ENCODE peak calls at places on chromosomes 4 and X, in eight cellular contexts. One of them, this sample, is unnamed.

GRCh38 chr4:71006203-71006907 is 12.9 kb downstream of the DCK start:
- DNase-seq in mesenchymal stem cell: no peak
- DNase-seq in GM23248: no peak
- DNase-seq in aorta: no peak
- DNase-seq in A549: no peak
- DNase-seq in Karpas-422: no peak
- DNase-seq in coronary artery: no peak
- DNase-seq in GM12865: peak
- DNase-seq in this sample: no peak

GRCh38 chr4:120049732-120050494 is 16.7 kb downstream of the MAD2L1 start:
- DNase-seq in mesenchymal stem cell: peak
- DNase-seq in GM23248: peak
- DNase-seq in aorta: peak
- DNase-seq in A549: peak
- DNase-seq in Karpas-422: peak
- DNase-seq in coronary artery: peak
- DNase-seq in GM12865: peak
- DNase-seq in this sample: peak

GRCh38 chrX:40922307-40922706 is 162.9 kb upstream of the USP9X start:
- DNase-seq in mesenchymal stem cell: peak
- DNase-seq in GM23248: peak
- DNase-seq in aorta: no peak
- DNase-seq in A549: peak
- DNase-seq in Karpas-422: peak
- DNase-seq in coronary artery: no peak
- DNase-seq in GM12865: peak
- DNase-seq in this sample: no peak

GRCh38 chr4:54571293-54571723 is 86.4 kb upstream of the KIT start:
- DNase-seq in mesenchymal stem cell: peak
- DNase-seq in GM23248: no peak
- DNase-seq in aorta: no peak
- DNase-seq in A549: no peak
- DNase-seq in Karpas-422: no peak
- DNase-seq in coronary artery: no peak
- DNase-seq in GM12865: no peak
- DNase-seq in this sample: no peak

GRCh38 chrX:9515973-9516538 is 51.2 kb downstream of the TBL1X start:
- DNase-seq in mesenchymal stem cell: no peak
- DNase-seq in GM23248: no peak
- DNase-seq in aorta: no peak
- DNase-seq in A549: no peak
- DNase-seq in Karpas-422: no peak
- DNase-seq in coronary artery: peak
- DNase-seq in GM12865: peak
- DNase-seq in this sample: peak

GRCh38 chr4:182531555-182532162 is 288.5 kb downstream of the TENM3 start:
- DNase-seq in mesenchymal stem cell: peak
- DNase-seq in GM23248: peak
- DNase-seq in aorta: no peak
- DNase-seq in A549: no peak
- DNase-seq in Karpas-422: no peak
- DNase-seq in coronary artery: no peak
- DNase-seq in GM12865: no peak
- DNase-seq in this sample: no peak

GRCh38 chr4:21830272-21830671 is 118.3 kb downstream of the KCNIP4 start:
- DNase-seq in mesenchymal stem cell: no peak
- DNase-seq in GM23248: no peak
- DNase-seq in aorta: no peak
- DNase-seq in A549: no peak
- DNase-seq in Karpas-422: no peak
- DNase-seq in coronary artery: no peak
- DNase-seq in GM12865: no peak
- DNase-seq in this sample: no peak

GRCh38 chr4:108783666-108784463 is 21.0 kb upstream of the ETNPPL start:
- DNase-seq in mesenchymal stem cell: peak
- DNase-seq in GM23248: peak
- DNase-seq in aorta: no peak
- DNase-seq in A549: peak
- DNase-seq in Karpas-422: no peak
- DNase-seq in coronary artery: no peak
- DNase-seq in GM12865: no peak
- DNase-seq in this sample: peak

GRCh38 chr4:21688596-21689265 is 259.8 kb downstream of the KCNIP4 start:
- DNase-seq in mesenchymal stem cell: peak
- DNase-seq in GM23248: no peak
- DNase-seq in aorta: no peak
- DNase-seq in A549: no peak
- DNase-seq in Karpas-422: no peak
- DNase-seq in coronary artery: no peak
- DNase-seq in GM12865: no peak
- DNase-seq in this sample: no peak

GRCh38 chr4:185755451-185755850 is 56.5 kb downstream of the SORBS2 start:
- DNase-seq in mesenchymal stem cell: no peak
- DNase-seq in GM23248: no peak
- DNase-seq in aorta: no peak
- DNase-seq in A549: no peak
- DNase-seq in Karpas-422: no peak
- DNase-seq in coronary artery: no peak
- DNase-seq in GM12865: no peak
- DNase-seq in this sample: no peak

DNA sequence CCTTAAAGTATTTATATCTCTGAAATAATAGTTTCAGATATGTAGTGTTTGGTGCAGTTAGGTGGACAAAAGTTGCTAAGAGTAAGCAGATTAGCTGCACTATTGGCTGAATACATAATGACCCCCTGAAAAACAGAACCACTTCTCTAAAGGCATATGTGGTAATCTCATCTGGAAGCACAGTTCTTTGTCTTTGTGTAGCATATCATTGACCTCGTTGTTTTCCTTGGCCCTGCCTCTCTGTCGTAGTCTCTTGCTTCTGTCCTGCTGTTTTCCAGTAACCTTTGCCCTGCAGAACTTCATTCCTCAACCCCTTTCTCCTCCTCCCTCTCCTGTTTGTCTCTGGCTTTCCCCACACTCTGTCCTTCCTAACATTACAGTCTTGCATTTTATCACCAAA is 41.4 kb downstream of the JADE3 start:
- DNase-seq in mesenchymal stem cell: peak
- DNase-seq in GM23248: no peak
- DNase-seq in aorta: no peak
- DNase-seq in A549: peak
- DNase-seq in Karpas-422: no peak
- DNase-seq in coronary artery: no peak
- DNase-seq in GM12865: peak
- DNase-seq in this sample: no peak
- H3K4me3 ChIP-seq in mesenchymal stem cell: no peak
- H3K4me3 ChIP-seq in GM23248: no peak
- H3K4me3 ChIP-seq in aorta: no peak
- H3K4me3 ChIP-seq in A549: no peak
- H3K4me3 ChIP-seq in Karpas-422: no peak
- H3K4me3 ChIP-seq in coronary artery: no peak
- H3K4me3 ChIP-seq in GM12865: peak
- H3K4me3 ChIP-seq in this sample: no peak

GRCh38 chr4:152224223-152224622 is 311.7 kb downstream of the FBXW7 start:
- DNase-seq in mesenchymal stem cell: no peak
- DNase-seq in GM23248: no peak
- DNase-seq in aorta: no peak
- DNase-seq in A549: no peak
- DNase-seq in Karpas-422: no peak
- DNase-seq in coronary artery: no peak
- DNase-seq in GM12865: no peak
- DNase-seq in this sample: no peak

GRCh38 chr4:152217896-152218295 is 318.0 kb downstream of the FBXW7 start:
- DNase-seq in mesenchymal stem cell: no peak
- DNase-seq in GM23248: no peak
- DNase-seq in aorta: no peak
- DNase-seq in A549: no peak
- DNase-seq in Karpas-422: no peak
- DNase-seq in coronary artery: no peak
- DNase-seq in GM12865: no peak
- DNase-seq in this sample: no peak

GRCh38 chr4:152223600-152223999 is 312.3 kb downstream of the FBXW7 start:
- DNase-seq in mesenchymal stem cell: no peak
- DNase-seq in GM23248: peak
- DNase-seq in aorta: no peak
- DNase-seq in A549: no peak
- DNase-seq in Karpas-422: no peak
- DNase-seq in coronary artery: no peak
- DNase-seq in GM12865: no peak
- DNase-seq in this sample: no peak

GRCh38 chr4:152221816-152222516 is 313.9 kb downstream of the FBXW7 start:
- DNase-seq in mesenchymal stem cell: no peak
- DNase-seq in GM23248: no peak
- DNase-seq in aorta: no peak
- DNase-seq in A549: no peak
- DNase-seq in Karpas-422: no peak
- DNase-seq in coronary artery: no peak
- DNase-seq in GM12865: no peak
- DNase-seq in this sample: no peak

DNA sequence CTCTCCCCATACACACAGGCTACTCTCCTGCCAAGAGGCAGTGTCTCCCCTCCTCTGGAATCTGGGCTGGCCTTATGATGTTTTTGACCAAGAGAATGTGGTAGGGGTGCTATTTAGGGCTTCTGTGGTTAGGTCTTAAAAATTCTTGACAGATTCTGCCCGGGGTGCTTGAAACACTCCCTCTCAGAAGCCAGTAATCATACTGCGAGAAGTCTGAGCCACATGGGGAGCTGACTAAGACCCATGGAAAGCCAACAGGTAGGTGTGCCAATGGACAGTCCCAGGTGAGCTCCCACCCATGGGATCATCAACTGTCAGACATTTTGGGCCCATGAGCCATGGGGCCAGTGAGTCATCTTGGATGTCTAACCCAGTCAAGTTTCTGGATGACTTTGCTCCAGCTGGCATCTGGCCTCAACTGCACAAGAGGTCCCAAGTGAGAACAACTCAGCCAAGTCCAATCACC is 315.7 kb downstream of the FBXW7 start:
- DNase-seq in mesenchymal stem cell: no peak
- DNase-seq in GM23248: peak
- DNase-seq in aorta: no peak
- DNase-seq in A549: no peak
- DNase-seq in Karpas-422: no peak
- DNase-seq in coronary artery: no peak
- DNase-seq in GM12865: peak
- DNase-seq in this sample: no peak
- H3K4me3 ChIP-seq in mesenchymal stem cell: no peak
- H3K4me3 ChIP-seq in GM23248: no peak
- H3K4me3 ChIP-seq in aorta: no peak
- H3K4me3 ChIP-seq in A549: no peak
- H3K4me3 ChIP-seq in Karpas-422: no peak
- H3K4me3 ChIP-seq in coronary artery: no peak
- H3K4me3 ChIP-seq in GM12865: no peak
- H3K4me3 ChIP-seq in this sample: no peak

GRCh38 chr4:79308971-79309370 is 16.9 kb downstream of the NAA11 start:
- DNase-seq in mesenchymal stem cell: no peak
- DNase-seq in GM23248: no peak
- DNase-seq in aorta: no peak
- DNase-seq in A549: no peak
- DNase-seq in Karpas-422: no peak
- DNase-seq in coronary artery: no peak
- DNase-seq in GM12865: no peak
- DNase-seq in this sample: no peak

GRCh38 chr4:79311279-79311678 is 14.6 kb downstream of the NAA11 start:
- DNase-seq in mesenchymal stem cell: no peak
- DNase-seq in GM23248: no peak
- DNase-seq in aorta: no peak
- DNase-seq in A549: no peak
- DNase-seq in Karpas-422: no peak
- DNase-seq in coronary artery: no peak
- DNase-seq in GM12865: no peak
- DNase-seq in this sample: no peak

DNA sequence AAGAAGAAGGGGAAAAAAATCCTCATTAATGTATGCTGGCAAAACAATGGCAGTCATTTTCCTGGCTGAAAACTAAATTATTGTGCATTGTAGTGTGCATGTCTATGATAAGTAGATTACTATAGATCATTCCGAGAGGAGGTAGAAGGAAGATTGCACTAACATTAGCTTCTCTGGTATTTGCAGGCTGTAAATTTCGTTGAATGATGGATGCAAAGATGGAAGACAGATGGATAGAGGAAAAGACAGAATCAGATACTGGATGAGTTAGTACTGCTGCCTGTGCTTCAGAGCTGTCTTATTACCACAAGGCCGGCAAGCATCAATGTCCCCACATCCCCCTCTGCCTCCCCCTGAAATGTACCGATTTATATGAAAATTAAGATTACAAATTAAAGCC is 17.8 kb downstream of the NAA11 start:
- DNase-seq in mesenchymal stem cell: no peak
- DNase-seq in GM23248: no peak
- DNase-seq in aorta: no peak
- DNase-seq in A549: no peak
- DNase-seq in Karpas-422: no peak
- DNase-seq in coronary artery: no peak
- DNase-seq in GM12865: no peak
- DNase-seq in this sample: no peak
- H3K4me3 ChIP-seq in mesenchymal stem cell: no peak
- H3K4me3 ChIP-seq in GM23248: no peak
- H3K4me3 ChIP-seq in aorta: no peak
- H3K4me3 ChIP-seq in A549: no peak
- H3K4me3 ChIP-seq in Karpas-422: no peak
- H3K4me3 ChIP-seq in coronary artery: no peak
- H3K4me3 ChIP-seq in GM12865: no peak
- H3K4me3 ChIP-seq in this sample: no peak

GRCh38 chr4:19119904-19120303 is 1098.3 kb upstream of the LCORL start:
- DNase-seq in mesenchymal stem cell: no peak
- DNase-seq in GM23248: no peak
- DNase-seq in aorta: no peak
- DNase-seq in A549: no peak
- DNase-seq in Karpas-422: no peak
- DNase-seq in coronary artery: no peak
- DNase-seq in GM12865: no peak
- DNase-seq in this sample: no peak

GRCh38 chr4:19128176-19128575 is 1106.6 kb upstream of the LCORL start:
- DNase-seq in mesenchymal stem cell: no peak
- DNase-seq in GM23248: no peak
- DNase-seq in aorta: no peak
- DNase-seq in A549: no peak
- DNase-seq in Karpas-422: no peak
- DNase-seq in coronary artery: no peak
- DNase-seq in GM12865: no peak
- DNase-seq in this sample: no peak

GRCh38 chr4:19126903-19127302 is 1105.3 kb upstream of the LCORL start:
- DNase-seq in mesenchymal stem cell: no peak
- DNase-seq in GM23248: no peak
- DNase-seq in aorta: no peak
- DNase-seq in A549: no peak
- DNase-seq in Karpas-422: no peak
- DNase-seq in coronary artery: no peak
- DNase-seq in GM12865: no peak
- DNase-seq in this sample: no peak

DNA sequence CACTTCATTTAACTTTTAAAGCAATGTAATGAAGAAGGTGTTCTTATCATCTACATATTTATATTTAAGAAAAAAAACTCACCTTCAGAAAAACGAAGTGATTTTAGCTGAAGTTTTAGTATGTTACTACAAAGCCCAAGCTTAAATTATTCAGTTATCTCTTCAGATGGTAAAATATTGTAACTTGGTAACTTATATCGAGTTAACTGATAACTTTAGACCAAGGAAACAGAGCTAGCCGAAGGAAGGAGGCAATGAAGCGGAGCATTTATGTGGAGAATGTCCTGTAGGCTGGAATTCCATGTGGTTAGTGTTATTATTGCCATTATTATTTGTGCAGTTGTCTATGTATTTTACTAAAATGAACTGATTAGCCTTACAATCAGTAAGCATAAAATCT is 1102.1 kb upstream of the LCORL start:
- DNase-seq in mesenchymal stem cell: no peak
- DNase-seq in GM23248: no peak
- DNase-seq in aorta: no peak
- DNase-seq in A549: no peak
- DNase-seq in Karpas-422: no peak
- DNase-seq in coronary artery: no peak
- DNase-seq in GM12865: no peak
- DNase-seq in this sample: no peak
- H3K4me3 ChIP-seq in mesenchymal stem cell: no peak
- H3K4me3 ChIP-seq in GM23248: no peak
- H3K4me3 ChIP-seq in aorta: no peak
- H3K4me3 ChIP-seq in A549: no peak
- H3K4me3 ChIP-seq in Karpas-422: no peak
- H3K4me3 ChIP-seq in coronary artery: no peak
- H3K4me3 ChIP-seq in GM12865: no peak
- H3K4me3 ChIP-seq in this sample: no peak

This sample was measured in Jurkat, Clone E6-1.